ENCODE peak calls at places on chromosomes 12 and 14, in four cellular contexts. U is testis, T is right cardiac atrium, P is heart right ventricle. J is an unnamed sample. For H3K4me1 and H3K9me3, the result is how much of the 10 kb centered on the place peaks cover.

GRCh38 chr12:118358008-118358359 is 14.7 kb downstream of the TAOK3 start:
- DNase-seq in U (no peak), T (no peak), P (no peak), J (no peak)

GRCh38 chr12:94178886-94179285 is 30.5 kb downstream of the PLXNC1 start:
- DNase-seq in U (no peak), T (no peak), P (no peak), J (no peak)

GRCh38 chr12:26488339-26488738 is 293.0 kb downstream of the SSPN start:
- DNase-seq in U (no peak), T (no peak), P (no peak), J (no peak)

GRCh38 chr12:113424915-113425823 is 3.0 kb downstream of the SDSL start:
- DNase-seq in U (peak), T (peak), P (peak), J (peak)

GRCh38 chr12:121520586-121521086 is 60.2 kb downstream of the KDM2B start:
- DNase-seq in U (no peak), T (no peak), P (peak), J (no peak)

GRCh38 chr12:95742586-95742985 is 48.0 kb downstream of the NTN4 start:
- DNase-seq in U (no peak), T (no peak), P (no peak), J (no peak)

GRCh38 chr14:74217672-74218448 is 21.4 kb upstream of the VSX2 start:
- DNase-seq in U (peak), T (peak), P (peak), J (peak)

GRCh38 chr12:4046150-4046845 is 173.1 kb upstream of the PARP11 start:
- DNase-seq in U (no peak), T (no peak), P (no peak), J (no peak)

GRCh38 chr14:86521032-86521730 is 991.2 kb downstream of the FLRT2 start:
- DNase-seq in U (no peak), T (peak), P (no peak), J (no peak)

GRCh38 chr12:78118486-78118885 is 287.8 kb downstream of the NAV3 start:
- DNase-seq in U (no peak), T (no peak), P (no peak), J (no peak)

GRCh38 chr12:125193798-125194562 is 128.7 kb downstream of the AACS start:
- DNase-seq in U (no peak), T (no peak), P (no peak), J (no peak)

GRCh38 chr12:52812749-52813148 is 1.2 kb downstream of the KRT4 start:
- DNase-seq in U (no peak), T (no peak), P (no peak), J (no peak)

GRCh38 chr12:52975204-52975603 is 26.3 kb downstream of the KRT18 start:
- DNase-seq in U (no peak), T (no peak), P (peak), J (no peak)

GRCh38 chr12:66398931-66399625 is 96.8 kb downstream of the HELB start:
- DNase-seq in U (no peak), T (no peak), P (no peak), J (no peak)

GRCh38 chr12:76158518-76159321 is 74.2 kb upstream of the NAP1L1 start:
- DNase-seq in U (peak), T (no peak), P (peak), J (no peak)

GRCh38 chr12:108722463-108722862 is 8.9 kb downstream of the CORO1C start:
- DNase-seq in U (no peak), T (no peak), P (no peak), J (no peak)

GRCh38 chr14:68028075-68028474 is 208.5 kb downstream of the RAD51B start:
- DNase-seq in U (no peak), T (no peak), P (no peak), J (no peak)

GRCh38 chr14:64766430-64767151 is 62.4 kb downstream of the PLEKHG3 start:
- DNase-seq in U (no peak), T (no peak), P (no peak), J (no peak)

GRCh38 chr12:39587247-39587646 is 32.4 kb downstream of the ABCD2 start:
- DNase-seq in U (no peak), T (no peak), P (peak), J (no peak)

GRCh38 chr12:102917026-102917787 is at the start of gene PAH:
- DNase-seq in U (peak), T (peak), P (no peak), J (peak)

GRCh38 chr14:100472094-100472455 is 115.1 kb downstream of the BEGAIN start:
- DNase-seq in U (no peak), T (no peak), P (no peak), J (no peak)

GRCh38 chr12:108305520-108305919 is 33.6 kb downstream of the CMKLR1 start:
- DNase-seq in U (peak), T (peak), P (peak), J (peak)

GRCh38 chr14:68784995-68785816 is 7.7 kb downstream of the ZFP36L1 start:
- DNase-seq in U (peak), T (peak), P (no peak), J (no peak)

GRCh38 chr14:100914597-100915021 is 11.1 kb upstream of the RTL1 start:
- DNase-seq in U (no peak), T (no peak), P (no peak), J (no peak)

GRCh38 chr12:53287741-53288216 is 7.6 kb upstream of the PFDN5 start:
- DNase-seq in U (peak), T (peak), P (peak), J (peak)

GRCh38 chr12:124586756-124587155 is 19.3 kb upstream of the NCOR2 start:
- DNase-seq in U (no peak), T (no peak), P (no peak), J (peak)

GRCh38 chr12:69879007-69879960 is 54.3 kb downstream of the MYRFL start:
- DNase-seq in U (peak), T (peak), P (peak), J (peak)

GRCh38 chr12:110922652-110923051 is 2.3 kb upstream of the MYL2 start:
- DNase-seq in U (no peak), T (no peak), P (no peak), J (no peak)

GRCh38 chr12:46351861-46352595 is 20.5 kb downstream of the SLC38A2 start:
- DNase-seq in U (no peak), T (no peak), P (no peak), J (no peak)

GRCh38 chr12:94590428-94590827 is 59.9 kb downstream of the TMCC3 start:
- DNase-seq in U (no peak), T (no peak), P (no peak), J (no peak)

GRCh38 chr14:37411079-37411735 is 183.8 kb downstream of the FOXA1 start:
- DNase-seq in U (no peak), T (no peak), P (no peak), J (no peak)

GRCh38 chr12:114293073-114293472 is 112.9 kb downstream of the TBX5 start:
- DNase-seq in U (no peak), T (no peak), P (no peak), J (no peak)

GRCh38 chr14:99790201-99790977 is 2.8 kb upstream of the EML1 start:
- DNase-seq in U (no peak), T (peak), P (no peak), J (peak)

GRCh38 chr14:50600849-50601248 is 40.9 kb downstream of the ATL1 start:
- DNase-seq in U (no peak), T (peak), P (no peak), J (peak)

GRCh38 chr14:60724080-60724618 is at the start of gene SIX4:
- DNase-seq in U (peak), T (peak), P (peak), J (peak)

GRCh38 chr14:92463141-92463540 is 50.4 kb upstream of the RIN3 start:
- DNase-seq in U (peak), T (no peak), P (no peak), J (no peak)

GRCh38 chr14:53793790-53794560 is 162.7 kb downstream of the BMP4 start:
- DNase-seq in U (no peak), T (peak), P (no peak), J (peak)

GRCh38 chr12:9378430-9378835 is 170.2 kb upstream of the PZP start:
- DNase-seq in U (peak), T (no peak), P (no peak), J (no peak)

GRCh38 chr14:51293149-51293925 is 53.3 kb downstream of the TMX1 start:
- DNase-seq in U (peak), T (peak), P (peak), J (no peak)

GRCh38 chr14:39491134-39491541 is 58.9 kb upstream of the FBXO33 start:
- DNase-seq in U (no peak), T (no peak), P (no peak), J (peak)

GRCh38 chr14:104691546-104692260 is 2.3 kb downstream of the INF2 start:
- DNase-seq in U (no peak), T (peak), P (no peak), J (no peak)

GRCh38 chr14:104693482-104694431 is 4.3 kb downstream of the INF2 start:
- DNase-seq in U (no peak), T (peak), P (no peak), J (no peak)

GRCh38 chr14:104694475-104694950 is 5.1 kb downstream of the INF2 start:
- DNase-seq in U (peak), T (peak), P (no peak), J (no peak)

GRCh38 chr14:104692261-104692938 is 3.0 kb downstream of the INF2 start:
- DNase-seq in U (no peak), T (peak), P (no peak), J (no peak)

GRCh38 chr14:104692939-104693315 is 3.5 kb downstream of the INF2 start:
- DNase-seq in U (no peak), T (peak), P (no peak), J (no peak)
- H3K4me1 ChIP-seq in U (half or more), T (under half), P (half or more), J (half or more)

DNA sequence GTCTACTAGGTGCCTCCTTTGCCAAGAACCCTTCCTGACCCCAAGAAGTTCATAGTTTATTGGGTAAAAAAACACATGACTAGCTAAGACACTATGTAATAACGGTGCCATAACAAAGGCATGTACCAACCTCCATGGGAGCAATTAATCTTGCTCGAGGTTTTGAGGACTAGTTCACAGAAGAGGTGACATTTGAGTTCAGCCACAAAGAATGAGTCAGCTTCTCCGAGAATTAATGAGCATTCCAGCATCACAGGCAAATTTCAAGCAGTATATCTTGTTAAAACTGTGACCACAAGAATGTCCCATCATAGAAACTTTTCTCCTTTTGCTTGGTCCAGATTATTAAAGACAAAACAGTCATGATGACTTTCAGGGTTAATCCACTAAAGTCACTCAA is 113.0 kb upstream of the RAP1B start:
- DNase-seq in U (no peak), T (no peak), P (no peak), J (no peak)
- H3K4me3 ChIP-seq in U (no peak), T (no peak), P (no peak), J (no peak)

GRCh38 chr12:126383506-126383905 is 1318.3 kb downstream of the AACS start:
- DNase-seq in U (no peak), T (no peak), P (no peak), J (no peak)
- H3K9me3 ChIP-seq in U (under half), T (under half), P (under half), J (under half)

DNA sequence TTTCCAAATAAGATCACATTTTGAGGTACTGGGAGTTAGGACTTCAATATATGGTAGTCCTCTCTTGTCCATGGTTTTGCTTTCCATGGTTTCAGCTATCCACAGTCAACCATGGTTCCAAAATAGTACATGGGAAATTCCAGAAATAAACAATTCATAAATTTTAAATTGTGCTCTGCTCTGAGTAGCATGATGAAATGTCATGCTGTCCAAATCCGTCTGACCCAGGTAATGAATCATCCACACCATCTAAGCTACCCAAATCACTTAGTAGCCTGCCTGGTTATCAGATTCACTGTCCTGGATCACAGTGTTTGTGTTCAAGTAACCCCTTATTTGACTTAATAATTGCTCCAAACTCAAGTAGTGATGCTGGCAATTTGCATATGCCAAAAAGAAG is 197.9 kb downstream of the TMTC3 start:
- DNase-seq in U (no peak), T (no peak), P (no peak), J (no peak)
- H3K4me1 ChIP-seq in U (under half), T (under half), P (under half), J (under half)

GRCh38 chr14:103916636-103917262 is 11.5 kb upstream of the TDRD9 start:
- DNase-seq in U (no peak), T (no peak), P (no peak), J (no peak)
- H3K4me3 ChIP-seq in U (no peak), T (no peak), P (no peak), J (no peak)

DNA sequence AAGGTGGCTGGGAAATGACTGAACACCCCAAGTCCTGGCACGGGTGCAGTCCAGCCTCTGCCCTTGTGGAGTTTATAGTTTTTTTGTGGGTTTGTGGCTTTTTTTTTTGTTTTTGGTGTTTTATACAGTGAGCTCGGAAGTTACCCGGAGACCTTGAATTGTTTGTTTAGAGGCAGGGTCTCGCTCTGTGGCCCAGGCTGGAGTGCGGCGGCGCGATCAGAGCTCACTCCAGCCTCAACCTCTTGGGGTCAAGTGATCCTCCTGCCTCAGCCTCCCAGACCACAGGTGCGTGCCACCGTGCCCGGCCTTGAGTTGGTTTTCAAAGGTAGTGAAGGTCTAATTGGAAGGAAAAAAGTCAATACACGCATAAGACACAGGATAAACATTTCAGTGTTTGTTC is 879 bp upstream of the ANHX start:
- DNase-seq in U (no peak), T (no peak), P (no peak), J (no peak)
- H3K9me3 ChIP-seq in U (under half), T (under half), P (under half), J (under half)

DNA sequence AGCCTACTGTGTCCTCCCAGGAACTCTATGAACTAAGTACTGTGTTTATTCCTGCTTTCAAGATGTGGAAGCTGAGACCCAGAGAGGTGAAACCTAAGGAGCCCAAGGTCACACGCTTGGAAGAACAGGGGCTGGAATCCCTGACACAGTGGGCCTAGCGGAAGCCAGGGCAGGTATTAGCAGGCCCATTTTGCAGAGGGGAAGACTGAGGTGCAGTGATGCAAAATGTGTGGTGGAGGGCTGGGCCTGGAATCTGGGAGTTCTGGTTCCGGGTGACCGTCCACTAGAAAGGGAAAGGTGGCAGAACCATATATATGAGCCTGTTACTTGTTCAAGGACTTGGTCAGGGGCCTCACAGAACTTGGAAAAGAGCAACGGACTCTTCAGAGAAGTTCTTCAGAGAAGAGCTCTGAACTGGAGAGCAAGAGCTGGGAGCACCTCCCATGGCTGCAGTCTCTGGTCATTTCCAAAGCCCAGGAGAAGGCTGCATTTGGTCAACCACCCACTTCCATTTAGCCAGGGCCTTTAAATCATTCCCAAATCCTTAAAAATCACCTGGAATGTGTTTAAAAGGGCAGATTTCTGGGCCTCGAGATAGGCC is 119.5 kb downstream of the CHST11 start:
- DNase-seq in U (no peak), T (no peak), P (no peak), J (no peak)
- H3K4me1 ChIP-seq in U (under half), T (under half), P (under half), J (under half)